ENCODE peak calls at places on chromosome X, in six cellular contexts. L is fibroblast of lung, Z is mammary epithelial cell, H is K562, M is hepatocyte, Q is keratinocyte. I is an unnamed sample. For H3K4me1, the result is how much of the 10 kb centered on the place peaks cover.

GRCh38 chrX:115345654-115346014 is 56.1 kb downstream of the LUZP4 start:
- DNase-seq in L (peak), Z (no peak), H (no peak), M (no peak), Q (no peak), I (no peak)

GRCh38 chrX:54564942-54565341 is 34.9 kb downstream of the GNL3L start:
- DNase-seq in L (peak), Z (no peak), H (no peak), M (no peak), Q (no peak), I (no peak)

GRCh38 chrX:10893976-10894375 is 217.2 kb upstream of the HCCS start:
- DNase-seq in L (no peak), Z (no peak), H (no peak), M (no peak), Q (no peak), I (no peak)

GRCh38 chrX:115591856-115592842 is 31.2 kb downstream of the PLS3 start:
- DNase-seq in L (peak), Z (peak), H (no peak), M (no peak), Q (no peak), I (no peak)

GRCh38 chrX:152245231-152245630 is 106.9 kb upstream of the MAGEA10 start:
- DNase-seq in L (peak), Z (peak), H (no peak), M (no peak), Q (no peak), I (no peak)

GRCh38 chrX:6985537-6985936 is 162.0 kb upstream of the STS start:
- DNase-seq in L (no peak), Z (no peak), H (no peak), M (no peak), Q (no peak), I (no peak)

GRCh38 chrX:131441033-131441432 is 102.8 kb upstream of the OR13H1 start:
- DNase-seq in L (no peak), Z (no peak), H (no peak), M (peak), Q (no peak), I (no peak)

GRCh38 chrX:95662200-95662599 is 1022.4 kb upstream of the DIAPH2 start:
- DNase-seq in L (no peak), Z (no peak), H (no peak), M (no peak), Q (no peak), I (no peak)

GRCh38 chrX:19599253-19599652 is 83.9 kb upstream of the MAP3K15 start:
- DNase-seq in L (no peak), Z (no peak), H (no peak), M (no peak), Q (no peak), I (no peak)

GRCh38 chrX:135420831-135421230 is 913 bp upstream of the SMIM10L2A start:
- DNase-seq in L (no peak), Z (no peak), H (no peak), M (no peak), Q (no peak), I (no peak)

GRCh38 chrX:30787012-30787411 is 102.0 kb downstream of the TAB3 start:
- DNase-seq in L (no peak), Z (no peak), H (no peak), M (no peak), Q (no peak), I (no peak)

GRCh38 chrX:133402830-133403625 is 12.3 kb downstream of the GPC4 start:
- DNase-seq in L (no peak), Z (no peak), H (no peak), M (no peak), Q (no peak), I (no peak)

GRCh38 chrX:129667412-129667811 is 12.7 kb upstream of the APLN start:
- DNase-seq in L (no peak), Z (no peak), H (no peak), M (no peak), Q (no peak), I (no peak)

GRCh38 chrX:135328421-135329005 is 19.2 kb downstream of the ETDC start:
- DNase-seq in L (peak), Z (peak), H (no peak), M (no peak), Q (no peak), I (no peak)

GRCh38 chrX:129534816-129535578 is 5.1 kb upstream of the OCRL start:
- DNase-seq in L (peak), Z (peak), H (no peak), M (no peak), Q (no peak), I (no peak)

GRCh38 chrX:53294024-53294648 is 12.8 kb upstream of the IQSEC2 start:
- DNase-seq in L (no peak), Z (no peak), H (peak), M (no peak), Q (no peak), I (peak)

GRCh38 chrX:77949840-77950239 is 19.6 kb downstream of the PGAM4 start:
- DNase-seq in L (no peak), Z (no peak), H (no peak), M (no peak), Q (no peak), I (no peak)

GRCh38 chrX:21728276-21728968 is 29.5 kb downstream of the SMPX start:
- DNase-seq in L (no peak), Z (no peak), H (no peak), M (no peak), Q (no peak), I (no peak)

GRCh38 chrX:24487576-24487975 is 22.5 kb downstream of the PDK3 start:
- DNase-seq in L (no peak), Z (no peak), H (no peak), M (no peak), Q (no peak), I (no peak)

GRCh38 chrX:123817288-123817894 is 42.5 kb upstream of the XIAP start:
- DNase-seq in L (no peak), Z (no peak), H (no peak), M (no peak), Q (no peak), I (no peak)

DNA sequence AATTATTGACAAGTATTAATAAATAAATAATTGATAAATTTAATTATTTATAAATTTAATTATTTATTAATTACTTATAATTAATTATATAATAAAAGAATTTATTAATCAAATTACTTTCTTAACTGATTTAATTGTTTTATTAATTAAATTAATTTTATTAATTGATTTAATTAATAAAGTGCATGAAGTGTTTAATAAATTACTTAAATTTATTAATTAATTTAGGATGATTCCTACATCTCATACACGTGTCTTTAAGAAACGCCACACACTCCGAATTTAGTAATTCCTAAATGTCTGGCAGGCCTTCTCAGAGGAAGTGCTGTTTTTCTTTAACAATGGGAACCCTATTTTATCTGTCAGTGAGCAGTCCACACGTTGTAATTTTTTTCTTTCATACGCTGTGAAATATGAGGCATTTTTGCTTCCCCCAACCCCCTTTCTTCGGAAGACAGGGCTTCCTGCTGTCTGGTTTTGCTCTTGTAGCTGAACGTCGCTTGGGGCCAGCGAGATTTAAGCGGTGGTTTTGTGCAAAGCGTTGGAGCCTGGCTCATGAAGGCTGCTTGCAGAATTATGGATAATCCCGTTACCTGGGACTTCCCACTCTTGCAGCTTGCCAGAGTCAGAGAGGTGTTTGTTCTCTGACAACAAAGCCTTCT is 46.8 kb downstream of the CRLF2 start:
- DNase-seq in L (no peak), Z (peak), H (no peak), M (peak), Q (no peak), I (peak)
- H3K4me3 ChIP-seq in L (no peak), Z (no peak), H (no peak), M (no peak), Q (no peak), I (no peak)

DNA sequence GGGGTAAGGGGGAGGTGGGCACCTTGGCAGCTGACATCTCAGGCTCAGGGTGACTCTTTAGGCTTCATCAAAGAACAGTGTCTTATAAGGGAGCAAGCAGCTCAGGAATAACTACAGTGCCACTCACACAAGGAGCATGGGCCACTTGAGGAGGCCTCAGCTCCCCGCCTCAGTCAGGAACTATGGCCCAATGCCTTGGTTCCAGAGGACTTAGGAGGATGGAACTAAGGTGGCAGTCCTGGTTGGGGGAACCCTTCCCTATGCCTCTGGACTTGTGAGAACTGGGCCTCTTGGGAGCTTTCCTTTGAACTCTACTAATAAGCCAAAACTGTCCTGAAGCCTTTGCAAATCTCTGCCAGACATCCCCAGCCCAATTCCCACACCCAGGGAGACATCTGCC is 160.6 kb downstream of the EFNB1 start:
- DNase-seq in L (no peak), Z (no peak), H (no peak), M (no peak), Q (no peak), I (no peak)
- H3K4me1 ChIP-seq in L (under half), Z (under half), H (under half), M (under half), Q (under half), I (under half)

DNA sequence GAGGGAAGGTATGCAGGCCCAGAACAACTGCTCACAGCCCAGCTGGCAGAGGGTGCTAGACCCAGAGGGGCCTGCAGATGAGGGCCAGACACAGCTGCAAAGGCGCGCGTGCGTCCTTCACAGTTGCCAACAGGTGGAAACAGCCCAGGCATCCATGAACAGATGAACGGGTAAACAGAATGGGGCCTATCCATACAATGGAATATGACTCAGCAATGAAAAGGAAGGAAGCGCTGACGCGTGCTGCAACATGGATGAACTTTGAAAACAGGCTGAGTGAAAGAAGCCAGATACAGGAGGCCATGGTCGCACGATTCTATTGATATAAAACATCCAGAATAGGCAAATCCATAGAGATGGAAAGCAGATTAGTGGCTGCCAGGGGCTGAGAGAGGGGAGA is 83.1 kb upstream of the DDX3X start:
- DNase-seq in L (no peak), Z (no peak), H (no peak), M (no peak), Q (no peak), I (no peak)
- TF ChIP-seq EZH2 in L (no peak), Z (no peak), H (no peak), M (no peak), Q (no peak), I (no peak)

DNA sequence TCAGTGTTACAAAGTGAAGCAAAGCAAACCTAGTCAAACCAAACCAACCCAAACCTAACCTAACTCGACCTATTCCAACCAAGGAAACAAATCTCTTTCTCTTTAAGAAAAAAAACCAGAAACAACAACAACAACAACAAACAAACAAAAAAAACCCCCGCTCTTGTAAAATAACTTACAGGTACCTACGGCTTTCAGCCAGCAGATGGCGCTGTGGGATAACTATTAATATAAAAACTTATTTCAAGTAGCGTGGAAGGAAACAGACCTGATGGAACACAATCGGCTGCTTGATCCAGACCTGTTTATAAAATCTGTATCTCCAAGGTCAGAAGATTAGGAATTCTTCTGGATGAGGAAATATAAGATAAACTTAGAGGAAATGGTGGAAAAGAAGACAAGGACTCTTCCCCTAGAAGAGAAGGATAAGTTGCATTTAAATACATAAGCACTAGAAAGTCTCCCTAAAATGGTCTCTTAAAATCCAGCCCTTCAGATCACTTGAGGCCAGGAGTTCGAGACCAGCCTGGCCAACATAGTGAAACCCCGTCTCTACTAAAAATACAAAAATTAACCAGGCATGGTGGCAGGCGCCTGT is 34.4 kb upstream of the CDKL5 start:
- DNase-seq in L (peak), Z (peak), H (peak), M (peak), Q (peak), I (peak)
- H3K4me3 ChIP-seq in L (no peak), Z (no peak), H (no peak), M (no peak), Q (no peak), I (no peak)

GRCh38 chrX:153925739-153926593 is at the start of gene ARHGAP4:
- DNase-seq in L (no peak), Z (no peak), H (peak), M (no peak), Q (no peak), I (no peak)
- H3K4me1 ChIP-seq in L (under half), Z (under half), H (under half), M (under half), Q (under half), I (under half)

GRCh38 chrX:150363561-150364346 is 637 bp downstream of the MAMLD1 start:
- DNase-seq in L (peak), Z (peak), H (no peak), M (peak), Q (no peak), I (peak)

GRCh38 chrX:150362599-150363481 is at the start of gene MAMLD1:
- DNase-seq in L (peak), Z (peak), H (peak), M (peak), Q (no peak), I (peak)

GRCh38 chrX:150365953-150366911 is 3.1 kb downstream of the MAMLD1 start:
- DNase-seq in L (peak), Z (peak), H (peak), M (peak), Q (no peak), I (peak)

GRCh38 chrX:150365051-150365952 is 2.2 kb downstream of the MAMLD1 start:
- DNase-seq in L (peak), Z (peak), H (peak), M (peak), Q (no peak), I (peak)

GRCh38 chrX:150364347-150365050 is 1.4 kb downstream of the MAMLD1 start:
- DNase-seq in L (peak), Z (peak), H (no peak), M (peak), Q (no peak), I (peak)
- TF ChIP-seq EZH2 in L (no peak), Z (no peak), H (no peak), M (no peak), Q (no peak), I (no peak)

GRCh38 chrX:103373581-103373980 is 2.8 kb upstream of the BEX3 start:
- DNase-seq in L (peak), Z (peak), H (no peak), M (no peak), Q (no peak), I (no peak)
- H3K4me3 ChIP-seq in L (no peak), Z (no peak), H (no peak), M (no peak), Q (no peak), I (no peak)

GRCh38 chrX:40078489-40079288 is 19.1 kb downstream of the BCOR start:
- DNase-seq in L (no peak), Z (no peak), H (no peak), M (no peak), Q (no peak), I (peak)
- H3K4me1 ChIP-seq in L (under half), Z (under half), H (under half), M (under half), Q (under half), I (under half)

GRCh38 chrX:140180585-140180984 is 215.3 kb upstream of the CXorf66 start:
- DNase-seq in L (peak), Z (peak), H (no peak), M (no peak), Q (peak), I (no peak)
- TF ChIP-seq EZH2 in L (no peak), Z (no peak), H (no peak), M (no peak), Q (no peak), I (no peak)

GRCh38 chrX:12138366-12139313 is at the start of gene FRMPD4:
- DNase-seq in L (peak), Z (peak), H (no peak), M (peak), Q (no peak), I (no peak)
- H3K4me3 ChIP-seq in L (peak), Z (peak), H (no peak), M (no peak), Q (peak), I (no peak)

I was measured in A673.